ENCODE peak calls at places on chromosomes 1 and 21, in ten cellular contexts. N, Y, K, O, U, J, S, D, X and L are unnamed samples.

GRCh38 chr1:156676820-156677615 is at the start of gene NES:
- DNase-seq in D (peak), S (peak), O (peak), N (peak), K (peak), U (no peak), X (no peak), Y (peak), J (peak), L (no peak)

GRCh38 chr1:22955146-22955545 is 17.5 kb downstream of the LACTBL1 start:
- DNase-seq in J (no peak), U (no peak), N (no peak), X (no peak), D (no peak), S (no peak), O (no peak), Y (no peak), K (no peak), L (no peak)

GRCh38 chr1:236016083-236016482 is 48.8 kb downstream of the NID1 start:
- DNase-seq in N (no peak), J (peak), Y (peak), D (peak), S (peak), U (no peak), K (no peak), O (peak), X (no peak), L (no peak)

GRCh38 chr1:7539772-7540175 is 231.3 kb upstream of the VAMP3 start:
- DNase-seq in X (no peak), S (no peak), O (no peak), J (peak), Y (no peak), U (no peak), D (peak), N (peak), K (no peak), L (no peak)

GRCh38 chr21:37374026-37374425 is 7.5 kb downstream of the DYRK1A start:
- DNase-seq in Y (no peak), X (no peak), K (no peak), D (peak), J (peak), S (no peak), U (no peak), N (no peak), O (no peak), L (peak)

GRCh38 chr21:20086508-20086907 is 911.7 kb upstream of the NCAM2 start:
- DNase-seq in O (no peak), K (no peak), N (no peak), J (no peak), D (no peak), Y (no peak), U (no peak), X (no peak), S (no peak), L (no peak)

GRCh38 chr1:218374401-218374848 is 29.3 kb downstream of the TGFB2 start:
- DNase-seq in U (no peak), K (no peak), X (no peak), Y (no peak), J (peak), S (no peak), O (no peak), D (peak), N (no peak), L (no peak)

GRCh38 chr1:11930571-11931445 is 3.7 kb upstream of the PLOD1 start:
- DNase-seq in U (no peak), J (peak), X (no peak), Y (peak), K (peak), D (peak), N (no peak), S (no peak), O (peak), L (no peak)

GRCh38 chr1:151838491-151839412 is 868 bp downstream of the C2CD4D start:
- DNase-seq in D (no peak), X (no peak), S (no peak), K (no peak), Y (no peak), O (no peak), U (no peak), N (peak), J (no peak), L (no peak)

GRCh38 chr1:151835596-151835995 is 4.0 kb upstream of the RORC start:
- DNase-seq in U (no peak), K (no peak), O (no peak), J (no peak), D (no peak), N (no peak), S (no peak), X (no peak), Y (no peak), L (no peak)

GRCh38 chr1:151837197-151837596 is 2.4 kb downstream of the C2CD4D start:
- DNase-seq in N (no peak), U (no peak), O (no peak), Y (no peak), X (no peak), K (no peak), J (no peak), S (no peak), D (no peak), L (no peak)

GRCh38 chr1:151839457-151840409 is at the start of gene C2CD4D:
- DNase-seq in N (peak), S (no peak), Y (no peak), D (no peak), U (no peak), O (peak), X (no peak), K (no peak), J (no peak), L (no peak)

GRCh38 chr1:151837841-151838490 is 1.7 kb downstream of the C2CD4D start:
- DNase-seq in X (no peak), N (peak), D (peak), K (no peak), S (no peak), U (no peak), J (no peak), O (no peak), Y (no peak), L (no peak)
- H3K4me3 ChIP-seq in X (peak), N (no peak), D (peak), K (no peak), S (no peak), U (peak), J (no peak), O (peak), Y (peak), L (peak)

GRCh38 chr1:76868154-76868882 is 1.0 kb downstream of the ST6GALNAC5 start:
- DNase-seq in X (no peak), K (peak), O (no peak), S (peak), N (peak), D (peak), U (no peak), Y (no peak), J (peak), L (no peak)
- TF ChIP-seq CTCF in X (peak), K (peak), O (peak), S (no peak), N (peak), D (no peak), U (peak), Y (no peak), J (peak), L (peak)

DNA sequence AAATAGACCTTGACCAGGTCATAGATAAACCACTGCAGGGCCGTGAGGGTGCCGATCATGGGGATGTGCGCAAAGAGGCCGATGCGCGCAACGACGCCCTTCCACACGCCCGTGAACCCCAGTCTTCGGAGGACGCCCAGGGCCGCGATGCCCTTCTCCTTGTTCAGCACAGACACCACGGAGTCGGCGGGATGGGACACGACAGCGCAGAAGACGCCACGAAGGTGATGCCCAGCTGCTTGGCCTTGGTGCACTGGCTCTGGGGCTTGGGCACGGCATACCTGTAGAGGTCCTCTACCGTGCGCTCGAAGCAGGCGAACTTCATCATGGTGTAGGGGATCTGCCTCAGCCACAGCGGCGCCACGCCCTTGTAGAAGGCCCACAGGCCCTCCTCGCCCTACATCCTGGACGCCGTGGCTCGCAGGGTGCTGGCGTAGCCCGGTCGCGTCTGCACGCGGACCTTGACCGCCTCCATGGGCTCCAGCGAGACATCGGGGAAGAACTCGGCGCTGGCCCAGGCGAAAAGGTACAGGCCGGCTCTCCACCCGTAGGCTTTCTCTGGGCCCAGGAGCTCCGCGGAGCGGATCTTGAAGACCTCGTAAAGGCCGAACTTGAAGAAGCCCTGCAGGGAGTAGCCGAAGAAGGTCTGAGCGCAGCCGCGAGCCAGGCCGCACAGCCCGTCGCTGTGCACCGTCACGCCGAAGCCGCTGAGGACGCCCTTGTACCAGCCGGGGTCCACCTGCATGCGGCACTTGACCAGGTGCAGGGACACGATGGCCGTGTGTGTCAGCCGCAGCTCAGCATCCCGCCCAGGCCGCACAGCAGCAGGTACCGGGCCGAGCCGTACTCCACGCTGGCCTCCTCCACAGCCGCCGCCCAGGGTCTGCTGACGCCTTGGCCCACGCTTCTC is 20.5 kb upstream of the DMRTB1 start:
- DNase-seq in Y (no peak), S (no peak), O (no peak), X (no peak), D (no peak), U (no peak), K (no peak), N (no peak), J (no peak), L (no peak)
- H3K4me3 ChIP-seq in Y (no peak), S (no peak), O (no peak), X (no peak), D (no peak), U (no peak), K (no peak), N (no peak), J (no peak), L (no peak)

GRCh38 chr1:166840309-166841302 is 1.3 kb downstream of the POGK start:
- DNase-seq in X (peak), K (peak), Y (peak), D (peak), S (no peak), O (no peak), N (peak), U (no peak), J (peak), L (no peak)

GRCh38 chr1:166843322-166843721 is 4.0 kb downstream of the POGK start:
- DNase-seq in Y (no peak), K (no peak), U (no peak), N (no peak), D (no peak), X (no peak), S (no peak), O (no peak), J (no peak), L (no peak)

GRCh38 chr1:166838766-166839599 is at the start of gene POGK:
- DNase-seq in J (peak), Y (peak), O (peak), X (peak), U (peak), D (peak), S (peak), K (peak), N (peak), L (no peak)

GRCh38 chr1:166836733-166837132 is 2.5 kb upstream of the POGK start:
- DNase-seq in N (no peak), O (no peak), D (peak), J (no peak), K (no peak), S (no peak), U (no peak), X (no peak), Y (no peak), L (no peak)

DNA sequence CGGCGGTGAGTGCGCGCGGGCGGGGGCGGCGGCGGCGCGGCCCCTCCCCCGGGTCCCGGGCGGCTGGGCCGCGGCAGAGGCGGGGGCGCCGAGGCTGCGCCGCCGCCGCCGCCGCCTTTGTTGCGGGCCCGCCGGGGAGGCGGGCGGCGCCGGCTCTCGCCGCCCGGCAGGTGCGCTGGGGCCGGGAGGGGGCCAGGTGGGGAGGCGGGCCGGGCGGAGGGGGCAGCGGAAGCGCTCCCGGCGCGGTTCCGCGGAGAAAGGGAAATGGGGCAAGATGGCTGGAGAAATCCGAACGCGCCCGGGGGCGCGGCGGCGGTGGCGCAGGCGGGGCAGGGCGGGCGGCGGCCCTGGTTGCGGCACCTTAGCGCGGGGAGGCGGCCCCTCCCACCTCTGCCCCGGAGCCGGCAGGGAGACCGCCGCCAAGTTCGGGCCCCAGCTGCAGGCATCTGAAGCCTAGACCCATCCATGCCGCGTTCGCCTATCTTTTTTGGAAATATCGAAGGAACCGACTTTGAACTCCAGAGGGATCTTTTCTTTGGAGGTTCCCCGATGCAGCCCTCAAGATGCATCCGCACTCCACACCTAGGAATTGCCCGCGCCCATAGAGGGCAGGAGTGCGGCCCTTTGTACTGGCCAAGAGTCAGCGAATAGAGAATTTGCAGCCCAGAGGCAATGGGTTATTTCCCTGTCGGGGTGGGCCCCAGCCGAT is 479 bp downstream of the POGK start:
- DNase-seq in J (peak), S (peak), U (no peak), D (peak), Y (peak), O (peak), N (peak), K (peak), X (no peak), L (no peak)
- TF ChIP-seq CTCF in J (peak), S (no peak), U (peak), D (peak), Y (no peak), O (peak), N (peak), K (peak), X (peak), L (no peak)

GRCh38 chr1:59597420-59598199 is 217.1 kb upstream of the HOOK1 start:
- DNase-seq in Y (no peak), K (no peak), N (no peak), X (no peak), S (no peak), J (no peak), O (no peak), U (no peak), D (peak), L (no peak)

GRCh38 chr1:59596956-59597355 is 217.8 kb upstream of the HOOK1 start:
- DNase-seq in O (no peak), J (no peak), S (no peak), D (no peak), N (no peak), U (no peak), K (no peak), Y (no peak), X (no peak), L (no peak)

GRCh38 chr1:59593798-59594790 is 220.7 kb upstream of the HOOK1 start:
- DNase-seq in S (no peak), K (no peak), X (no peak), U (no peak), N (no peak), O (no peak), D (no peak), J (no peak), Y (no peak), L (no peak)

GRCh38 chr1:59596432-59596831 is 218.3 kb upstream of the HOOK1 start:
- DNase-seq in X (peak), N (peak), K (no peak), S (no peak), O (no peak), U (no peak), D (peak), J (peak), Y (peak), L (no peak)

GRCh38 chr1:59595774-59596173 is 219.0 kb upstream of the HOOK1 start:
- DNase-seq in O (no peak), X (peak), D (peak), J (peak), S (no peak), Y (no peak), N (no peak), U (no peak), K (no peak), L (no peak)
- H3K4me3 ChIP-seq in O (no peak), X (no peak), D (no peak), J (no peak), S (no peak), Y (no peak), N (no peak), U (no peak), K (no peak), L (no peak)